ENCODE peak calls at places on chromosomes 13 and 19, in ten cellular contexts. P is fibroblast of mammary gland; B is fibroblast of the aortic adventitia; R is psoas muscle; I is Caco-2; H is AG10803; M is CD8-positive, alpha-beta T cell; K is astrocyte of the spinal cord; D is lung; E is AG04450. O is an unnamed sample.

GRCh38 chr19:17548145-17548544 is 7.3 kb upstream of the COLGALT1 start:
- DNase-seq in P (no peak), B (no peak), R (no peak), I (no peak), H (no peak), M (no peak), K (no peak), D (no peak), E (no peak), O (no peak)

GRCh38 chr13:52067237-52067636 is 42.7 kb downstream of the UTP14C start:
- DNase-seq in P (peak; percentile 10), B (no peak), R (no peak), I (peak; percentile 31), H (no peak), M (no peak), K (peak; percentile 8), D (no peak), E (no peak), O (no peak)

GRCh38 chr13:24074687-24075086 is 85.8 kb upstream of the SPATA13 start:
- DNase-seq in P (no peak), B (peak; percentile 14), R (no peak), I (no peak), H (no peak), M (no peak), K (no peak), D (no peak), E (no peak), O (no peak)

GRCh38 chr13:102191951-102192461 is 209.8 kb downstream of the FGF14 start:
- DNase-seq in P (peak; percentile 82), B (peak; percentile 87), R (no peak), I (no peak), H (no peak), M (no peak), K (peak; percentile 62), D (no peak), E (no peak), O (peak; percentile 33)

GRCh38 chr19:49799798-49800376 is 13.2 kb downstream of the FUZ start:
- DNase-seq in P (no peak), B (no peak), R (no peak), I (no peak), H (no peak), M (no peak), K (no peak), D (no peak), E (no peak), O (no peak)

GRCh38 chr19:48814895-48815294 is 4.1 kb upstream of the BCAT2 start:
- DNase-seq in P (no peak), B (no peak), R (no peak), I (no peak), H (no peak), M (no peak), K (no peak), D (no peak), E (no peak), O (no peak)

GRCh38 chr19:8307400-8307964 is 676 bp downstream of the CD320 start:
- DNase-seq in P (no peak), B (no peak), R (peak; percentile 26), I (no peak), H (no peak), M (no peak), K (no peak), D (no peak), E (no peak), O (no peak)

GRCh38 chr19:55579766-55580621 is 654 bp downstream of the ZNF579 start:
- DNase-seq in P (no peak), B (peak; percentile 34), R (no peak), I (peak; percentile 48), H (peak; percentile 36), M (no peak), K (peak; percentile 47), D (no peak), E (no peak), O (peak; percentile 43)

GRCh38 chr19:45352914-45353796 is 12.6 kb downstream of the KLC3 start:
- DNase-seq in P (peak; percentile 12), B (no peak), R (no peak), I (no peak), H (no peak), M (no peak), K (no peak), D (no peak), E (no peak), O (no peak)

GRCh38 chr19:45350477-45351058 is 10.0 kb downstream of the KLC3 start:
- DNase-seq in P (no peak), B (no peak), R (no peak), I (no peak), H (no peak), M (no peak), K (no peak), D (no peak), E (no peak), O (no peak)

GRCh38 chr19:45352471-45352870 is 11.9 kb downstream of the KLC3 start:
- DNase-seq in P (no peak), B (no peak), R (no peak), I (no peak), H (no peak), M (no peak), K (no peak), D (no peak), E (no peak), O (no peak)

GRCh38 chr19:45351401-45351952 is 10.9 kb downstream of the KLC3 start:
- DNase-seq in P (no peak), B (no peak), R (no peak), I (no peak), H (no peak), M (no peak), K (no peak), D (no peak), E (no peak), O (no peak)

DNA sequence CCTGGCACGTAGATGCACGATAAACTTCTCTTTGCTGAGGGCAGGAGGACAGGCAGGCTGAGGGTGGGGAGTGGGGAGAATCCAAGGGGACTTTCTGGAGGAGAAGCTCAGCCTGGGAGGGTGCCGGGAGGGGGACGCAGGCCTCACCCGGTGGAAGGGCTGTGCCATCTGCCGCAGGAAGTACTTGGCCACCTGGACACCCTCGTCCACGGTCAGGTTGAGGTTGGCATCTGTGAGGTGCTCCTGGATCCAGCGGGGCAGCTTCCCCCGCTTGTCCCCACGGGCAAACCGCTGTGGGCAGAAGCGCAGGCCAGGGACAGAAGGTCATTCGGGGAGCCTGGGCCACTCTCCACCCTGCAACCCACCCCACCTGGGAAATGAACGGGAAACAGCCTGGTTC is 11.5 kb downstream of the KLC3 start:
- DNase-seq in P (no peak), B (no peak), R (no peak), I (no peak), H (no peak), M (no peak), K (no peak), D (no peak), E (no peak), O (no peak)
- H3K4me3 ChIP-seq in P (no peak overlapping the region), B (no peak overlapping the region), R (no peak overlapping the region), I (no peak overlapping the region), H (no peak overlapping the region), M (no peak overlapping the region), K (no peak overlapping the region), D (no peak overlapping the region), E (no peak overlapping the region), O (no peak overlapping the region)

GRCh38 chr19:42312370-42312769 is 739 bp upstream of the TMEM145 start:
- DNase-seq in P (no peak), B (no peak), R (no peak), I (no peak), H (no peak), M (no peak), K (no peak), D (no peak), E (no peak), O (no peak)

GRCh38 chr19:42315024-42315423 is 1.9 kb downstream of the TMEM145 start:
- DNase-seq in P (no peak), B (no peak), R (no peak), I (no peak), H (no peak), M (no peak), K (no peak), D (no peak), E (no peak), O (no peak)

GRCh38 chr19:42313096-42313839 is at the start of gene TMEM145:
- DNase-seq in P (peak; percentile 30), B (peak; percentile 45), R (peak; percentile 47), I (peak; percentile 83), H (peak; percentile 44), M (no peak), K (no peak), D (no peak), E (no peak), O (peak; percentile 47)

GRCh38 chr19:42311612-42312160 is 1.4 kb upstream of the TMEM145 start:
- DNase-seq in P (no peak), B (no peak), R (no peak), I (no peak), H (no peak), M (no peak), K (no peak), D (no peak), E (no peak), O (no peak)

DNA sequence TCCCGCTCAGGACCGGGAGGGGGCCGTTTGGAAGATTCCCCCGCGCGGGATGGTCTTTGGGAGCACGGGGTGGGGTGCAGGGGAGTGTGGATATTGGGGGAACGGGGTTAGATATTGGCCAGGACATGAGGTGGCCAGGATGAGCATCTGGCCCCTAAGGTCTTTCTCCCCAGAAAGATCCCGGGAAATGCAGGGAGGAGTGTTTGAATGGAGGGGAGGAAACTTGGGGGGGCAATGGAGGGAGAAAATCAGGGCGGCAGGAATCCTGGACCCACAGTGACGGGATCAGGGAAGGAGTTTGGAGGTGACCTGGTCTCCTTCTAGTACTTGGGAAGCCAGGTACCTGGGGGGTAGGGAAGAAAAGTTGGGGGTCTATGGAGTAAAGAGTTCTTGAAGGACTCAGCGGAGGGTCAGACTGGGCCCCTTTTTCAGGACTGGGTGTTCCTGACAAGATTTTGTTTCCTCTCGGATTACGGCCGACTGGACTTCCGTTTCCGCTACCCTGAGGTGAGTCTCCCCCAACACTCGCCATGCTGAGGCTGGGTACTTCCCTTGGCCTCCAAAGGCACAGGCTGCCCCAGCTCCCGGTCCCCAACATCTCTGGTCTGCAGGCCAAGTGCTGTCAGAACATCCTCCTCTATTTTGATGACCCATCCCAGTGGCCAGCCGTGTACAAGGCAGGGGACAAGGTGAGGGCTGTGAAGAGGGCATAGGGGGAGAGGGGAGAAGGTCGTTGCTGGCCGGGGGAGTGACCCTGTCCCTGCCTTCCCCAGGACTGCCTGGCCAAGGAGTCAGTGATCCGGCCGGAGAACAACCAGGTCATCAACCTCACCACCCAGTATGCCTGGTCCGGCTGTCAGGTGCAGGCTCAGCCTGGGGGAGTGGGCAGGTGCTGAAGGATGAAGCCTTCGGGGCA is 989 bp downstream of the TMEM145 start:
- DNase-seq in P (no peak), B (no peak), R (no peak), I (no peak), H (no peak), M (no peak), K (no peak), D (no peak), E (no peak), O (no peak)
- TF ChIP-seq CTCF in P (no peak), B (peak; percentile 31), R (no peak), I (no peak), H (no peak), M (no peak), K (no peak), D (no peak), E (no peak), O (no peak)

GRCh38 chr19:38004505-38005223 is 97.7 kb downstream of the SIPA1L3 start:
- DNase-seq in P (peak; percentile 97), B (peak; percentile 98), R (peak; percentile 81), I (peak; percentile 74), H (peak; percentile 97), M (no peak), K (peak; percentile 97), D (peak; percentile 85), E (peak; percentile 91), O (peak; percentile 96)

GRCh38 chr19:38004100-38004504 is 97.1 kb downstream of the SIPA1L3 start:
- DNase-seq in P (peak; percentile 59), B (no peak), R (no peak), I (no peak), H (peak; percentile 74), M (no peak), K (peak; percentile 72), D (no peak), E (no peak), O (no peak)

GRCh38 chr19:38005224-38005614 is 98.2 kb downstream of the SIPA1L3 start:
- DNase-seq in P (no peak), B (no peak), R (no peak), I (no peak), H (no peak), M (no peak), K (no peak), D (no peak), E (no peak), O (no peak)

GRCh38 chr19:38003427-38004099 is 96.6 kb downstream of the SIPA1L3 start:
- DNase-seq in P (peak; percentile 87), B (peak; percentile 81), R (peak; percentile 73), I (no peak), H (peak; percentile 88), M (no peak), K (peak; percentile 94), D (peak; percentile 74), E (peak; percentile 74), O (peak; percentile 91)

DNA sequence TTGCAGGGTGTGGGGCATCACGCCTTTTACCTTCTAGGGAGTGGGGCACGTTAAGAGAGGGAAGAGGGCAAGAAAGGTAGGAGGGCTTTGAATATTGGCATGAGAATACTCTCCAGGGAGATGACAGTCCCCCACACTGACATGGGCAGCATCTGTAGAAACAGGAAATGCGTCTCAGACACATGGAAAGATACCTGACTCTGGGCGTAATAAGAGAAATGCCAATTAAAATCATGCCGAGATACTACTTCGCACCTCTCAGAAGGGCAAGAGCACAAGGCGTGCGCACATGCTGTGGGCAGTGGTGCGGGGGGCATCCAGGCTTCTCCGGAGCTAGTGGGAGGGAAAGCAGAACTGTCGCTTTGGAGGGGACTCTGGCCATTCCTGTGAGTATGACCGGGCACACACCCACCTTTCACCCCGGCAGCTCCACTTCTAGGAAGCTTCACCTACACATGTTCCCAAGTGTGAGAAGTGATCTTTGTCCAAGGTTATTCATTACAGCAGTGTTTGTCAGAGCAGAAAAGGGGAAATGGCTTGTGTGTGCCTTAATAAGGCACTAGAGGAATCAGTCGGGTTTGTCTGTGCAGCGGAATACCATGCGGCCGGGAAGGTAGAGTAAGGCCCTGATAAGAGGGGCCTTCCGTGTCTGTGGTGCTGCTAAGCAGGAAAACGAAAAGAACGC is 99.5 kb downstream of the SIPA1L3 start:
- DNase-seq in P (no peak), B (no peak), R (no peak), I (no peak), H (no peak), M (no peak), K (no peak), D (no peak), E (no peak), O (no peak)
- H3K4me3 ChIP-seq in P (no peak overlapping the region), B (no peak overlapping the region), R (no peak overlapping the region), I (no peak overlapping the region), H (no peak overlapping the region), M (no peak overlapping the region), K (no peak overlapping the region), D (no peak overlapping the region), E (no peak overlapping the region), O (no peak overlapping the region)

GRCh38 chr13:27678306-27679040 is 56.8 kb downstream of the POLR1D start:
- DNase-seq in P (no peak), B (no peak), R (no peak), I (no peak), H (no peak), M (no peak), K (no peak), D (no peak), E (no peak), O (no peak)

GRCh38 chr13:27673911-27674310 is 52.2 kb downstream of the POLR1D start:
- DNase-seq in P (no peak), B (no peak), R (no peak), I (no peak), H (no peak), M (no peak), K (no peak), D (no peak), E (no peak), O (no peak)

GRCh38 chr13:27680465-27680864 is 58.8 kb downstream of the POLR1D start:
- DNase-seq in P (no peak), B (no peak), R (no peak), I (no peak), H (no peak), M (no peak), K (no peak), D (no peak), E (no peak), O (no peak)

GRCh38 chr13:27679396-27679795 is 57.7 kb downstream of the POLR1D start:
- DNase-seq in P (no peak), B (no peak), R (no peak), I (no peak), H (no peak), M (no peak), K (no peak), D (no peak), E (no peak), O (no peak)

GRCh38 chr13:27679896-27680295 is 58.2 kb downstream of the POLR1D start:
- DNase-seq in P (no peak), B (no peak), R (no peak), I (no peak), H (no peak), M (no peak), K (no peak), D (no peak), E (no peak), O (no peak)
- TF ChIP-seq CTCF in P (no peak), B (no peak), R (no peak), I (no peak), H (no peak), M (no peak), K (no peak), D (no peak), E (no peak), O (no peak)

O was measured in fibroblast of villous mesenchyme.